ENCODE peak calls at places on chromosomes 11 and 22, in ten cellular contexts. F, M, K, C, Y, H, V, N, J and O are unnamed samples.

GRCh38 chr11:130631119-130631518 is 182.7 kb downstream of the ADAMTS15 start:
- DNase-seq in N (peak), C (no peak), V (no peak), K (peak), J (peak), H (peak), M (peak), Y (no peak), F (peak), O (peak)

GRCh38 chr22:31084811-31085492 is 3.8 kb downstream of the SMTN start:
- DNase-seq in F (peak), V (peak), J (no peak), K (peak), H (peak), M (peak), C (peak), N (no peak), Y (peak), O (peak)

GRCh38 chr11:3135491-3136440 is 29.3 kb downstream of the OSBPL5 start:
- DNase-seq in H (no peak), K (no peak), Y (peak), C (peak), J (no peak), M (no peak), V (no peak), F (no peak), N (no peak), O (no peak)

GRCh38 chr22:44428941-44429615 is 69.0 kb downstream of the RTL6 start:
- DNase-seq in F (no peak), V (no peak), Y (peak), N (no peak), J (no peak), H (no peak), K (no peak), M (no peak), C (peak), O (no peak)

GRCh38 chr11:61571337-61571736 is 9.5 kb downstream of the SYT7 start:
- DNase-seq in F (no peak), N (no peak), Y (no peak), K (no peak), V (no peak), C (no peak), H (no peak), J (no peak), M (no peak), O (no peak)

GRCh38 chr11:67344264-67344663 is 9.1 kb downstream of the POLD4 start:
- DNase-seq in Y (no peak), V (no peak), H (no peak), M (no peak), J (no peak), C (no peak), F (no peak), N (no peak), K (no peak), O (no peak)

GRCh38 chr22:39013923-39014722 is at the start of gene APOBEC3C:
- DNase-seq in C (peak), H (peak), M (peak), V (peak), N (peak), K (peak), F (peak), J (no peak), Y (peak), O (peak)

GRCh38 chr11:16158426-16158994 is 197.8 kb downstream of the SOX6 start:
- DNase-seq in C (no peak), M (no peak), K (no peak), H (no peak), N (no peak), V (no peak), Y (no peak), J (no peak), F (no peak), O (no peak)

GRCh38 chr11:102831128-102831708 is 12.2 kb downstream of the MMP3 start:
- DNase-seq in H (peak), C (no peak), K (peak), F (peak), M (peak), J (no peak), Y (peak), V (no peak), N (no peak), O (peak)

GRCh38 chr11:17845431-17845881 is 110.9 kb downstream of the KCNC1 start:
- DNase-seq in F (no peak), V (no peak), J (no peak), Y (no peak), C (no peak), K (peak), M (peak), H (peak), N (peak), O (peak)

GRCh38 chr11:16097543-16097942 is 258.8 kb downstream of the SOX6 start:
- DNase-seq in F (no peak), K (no peak), Y (no peak), N (no peak), C (no peak), V (no peak), M (no peak), J (no peak), H (no peak), O (no peak)

GRCh38 chr11:28842716-28843115 is 734.5 kb downstream of the METTL15 start:
- DNase-seq in F (no peak), M (no peak), N (no peak), C (no peak), V (no peak), Y (no peak), H (no peak), K (no peak), J (no peak), O (no peak)

GRCh38 chr22:27075028-27075678 is 417.8 kb downstream of the MIAT start:
- DNase-seq in H (no peak), C (no peak), M (no peak), J (no peak), Y (no peak), K (no peak), N (no peak), F (no peak), V (no peak), O (peak)

GRCh38 chr11:32006799-32007388 is 84.0 kb upstream of the RCN1 start:
- DNase-seq in Y (no peak), V (no peak), M (peak), H (peak), K (peak), N (no peak), C (no peak), F (peak), J (peak), O (peak)

GRCh38 chr11:122146475-122146874 is 30.5 kb upstream of the BLID start:
- DNase-seq in V (no peak), F (no peak), Y (no peak), K (peak), M (no peak), H (peak), N (no peak), J (no peak), C (no peak), O (no peak)

GRCh38 chr11:86346513-86346912 is 28.2 kb upstream of the CCDC81 start:
- DNase-seq in N (no peak), K (no peak), Y (no peak), H (no peak), V (no peak), C (no peak), F (no peak), J (no peak), M (no peak), O (no peak)

GRCh38 chr11:117092951-117093590 is 5.2 kb downstream of the SIK3 start:
- DNase-seq in J (no peak), K (no peak), V (no peak), N (no peak), C (no peak), H (no peak), M (no peak), F (no peak), Y (no peak), O (no peak)

GRCh38 chr11:62553839-62554361 is 7.3 kb upstream of the AHNAK start:
- DNase-seq in N (peak), J (peak), F (peak), C (no peak), Y (no peak), M (peak), K (peak), H (peak), V (no peak), O (no peak)

GRCh38 chr11:102453921-102454320 is 1.4 kb upstream of the TMEM123 start:
- DNase-seq in C (no peak), J (no peak), H (no peak), V (no peak), F (no peak), Y (no peak), N (no peak), K (no peak), M (no peak), O (no peak)

GRCh38 chr11:29343465-29344333 is 673.1 kb downstream of the KCNA4 start:
- DNase-seq in N (no peak), K (peak), V (peak), C (peak), J (peak), M (peak), Y (peak), H (peak), F (peak), O (peak)

GRCh38 chr22:29994027-29994715 is 86.1 kb upstream of the HORMAD2 start:
- DNase-seq in F (no peak), N (peak), M (peak), J (peak), K (peak), V (peak), H (peak), C (no peak), Y (no peak), O (peak)

GRCh38 chr11:118380571-118380970 is 20.8 kb upstream of the ATP5MG start:
- DNase-seq in F (no peak), H (no peak), V (no peak), K (no peak), J (no peak), M (no peak), C (no peak), Y (no peak), N (no peak), O (no peak)

GRCh38 chr11:41281131-41281742 is 178.2 kb downstream of the LRRC4C start:
- DNase-seq in H (no peak), N (peak), J (no peak), F (no peak), K (no peak), C (no peak), Y (no peak), V (no peak), M (peak), O (no peak)

GRCh38 chr11:44611687-44612437 is 46.4 kb downstream of the CD82 start:
- DNase-seq in H (no peak), M (no peak), F (no peak), K (no peak), Y (no peak), C (peak), V (no peak), J (no peak), N (no peak), O (no peak)

GRCh38 chr11:83241291-83241946 is 44.7 kb downstream of the CCDC90B start:
- DNase-seq in V (peak), J (peak), K (peak), Y (no peak), N (no peak), C (no peak), H (peak), F (peak), M (peak), O (peak)

GRCh38 chr22:36739185-36739584 is 35.6 kb upstream of the CACNG2 start:
- DNase-seq in K (no peak), Y (no peak), C (no peak), V (no peak), F (no peak), J (no peak), H (no peak), M (no peak), N (no peak), O (no peak)

GRCh38 chr11:79400717-79401330 is 40.0 kb downstream of the TENM4 start:
- DNase-seq in C (no peak), H (peak), Y (peak), K (peak), J (no peak), V (no peak), F (peak), M (no peak), N (no peak), O (peak)

GRCh38 chr11:33256808-33257159 is 397 bp upstream of the HIPK3 start:
- DNase-seq in V (no peak), Y (no peak), F (no peak), H (no peak), M (no peak), K (no peak), C (no peak), J (no peak), N (no peak), O (no peak)

GRCh38 chr11:57599381-57599780 is 1.9 kb downstream of the SERPING1 start:
- DNase-seq in C (no peak), K (no peak), Y (no peak), N (no peak), J (no peak), M (no peak), H (peak), F (no peak), V (no peak), O (peak)
- TF ChIP-seq CTCF in C (no peak), K (no peak), Y (no peak), N (no peak), J (no peak), M (no peak), H (no peak), F (no peak), V (no peak), O (no peak)

DNA sequence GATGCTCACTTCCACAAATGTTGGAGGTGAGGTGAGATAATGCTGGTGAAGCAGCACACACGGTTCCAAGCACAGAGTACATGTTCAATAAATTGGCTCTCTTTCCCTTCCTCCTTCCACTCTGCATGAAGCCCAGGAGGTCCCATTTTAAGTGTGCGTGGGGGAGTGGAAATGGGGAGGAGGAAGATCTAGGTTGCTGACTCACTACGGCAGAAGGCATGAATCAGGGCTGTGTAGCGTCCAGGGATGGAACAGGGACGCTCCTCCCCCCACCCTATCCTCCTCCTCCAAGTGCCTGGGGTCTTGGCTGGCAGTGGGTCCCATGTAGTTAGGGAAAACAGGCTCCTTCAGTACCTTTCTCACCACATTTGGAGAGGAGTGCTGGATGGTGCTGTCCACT is 44.2 kb downstream of the TRIM66 start:
- DNase-seq in N (no peak), M (no peak), K (peak), V (no peak), Y (no peak), H (peak), C (no peak), F (no peak), J (no peak), O (peak)
- TF ChIP-seq CTCF in N (no peak), M (no peak), K (no peak), V (no peak), Y (no peak), H (no peak), C (no peak), F (no peak), J (no peak), O (no peak)

GRCh38 chr11:74403607-74404006 is 5.4 kb upstream of the PGM2L1 start:
- DNase-seq in F (no peak), J (no peak), M (no peak), K (no peak), H (no peak), N (no peak), C (no peak), V (no peak), Y (no peak), O (no peak)

GRCh38 chr11:74398244-74399159 is at the start of gene PGM2L1:
- DNase-seq in H (peak), N (peak), C (peak), F (peak), V (peak), Y (peak), K (peak), J (peak), M (peak), O (peak)

GRCh38 chr11:74397531-74398243 is 546 bp downstream of the PGM2L1 start:
- DNase-seq in C (peak), K (no peak), N (no peak), Y (peak), M (no peak), H (no peak), V (peak), J (no peak), F (peak), O (no peak)
- TF ChIP-seq CTCF in C (no peak), K (no peak), N (peak), Y (no peak), M (peak), H (peak), V (no peak), J (no peak), F (no peak), O (no peak)

DNA sequence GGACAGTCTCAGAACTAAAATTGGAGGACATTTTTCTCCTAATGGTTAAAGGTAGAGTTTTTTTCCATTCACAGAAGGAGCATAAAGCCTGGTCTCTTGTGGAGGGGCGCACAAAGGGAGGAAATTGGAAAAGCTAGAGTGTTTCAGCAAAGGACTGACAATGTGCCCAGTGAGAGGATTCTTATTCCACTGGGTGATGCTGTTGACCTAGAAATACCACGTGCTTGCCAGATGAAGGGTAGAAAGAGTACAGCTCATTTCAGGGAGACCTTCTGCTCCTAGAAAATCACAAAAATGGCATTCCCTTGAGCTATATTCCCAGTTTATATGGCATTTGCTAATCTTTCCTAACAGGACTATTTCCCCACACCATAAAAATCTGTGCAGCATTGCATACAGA is 21.1 kb downstream of the MS4A6E start:
- DNase-seq in V (no peak), Y (no peak), J (no peak), N (no peak), F (no peak), K (no peak), C (no peak), H (no peak), M (no peak), O (no peak)
- TF ChIP-seq CTCF in V (no peak), Y (no peak), J (peak), N (no peak), F (no peak), K (no peak), C (no peak), H (no peak), M (no peak), O (no peak)